ENCODE peak calls at places on chromosomes 2 and 18, in seven cellular contexts. E, G, J, H, B, A and R are unnamed samples. For H3K9me3 and H3K36me3, the result is how much of the 10 kb centered on the place peaks cover.

GRCh38 chr2:136920652-136921333 is 155.4 kb downstream of the THSD7B start:
- DNase-seq in E (no peak), G (no peak), J (no peak), H (no peak), B (no peak), A (no peak), R (no peak)

GRCh38 chr2:190763901-190764514 is 115.1 kb downstream of the NAB1 start:
- DNase-seq in E (no peak), G (no peak), J (no peak), H (no peak), B (peak), A (no peak), R (no peak)

GRCh38 chr18:39326772-39327171 is 1761.2 kb upstream of the CELF4 start:
- DNase-seq in E (no peak), G (no peak), J (no peak), H (no peak), B (no peak), A (no peak), R (no peak)

GRCh38 chr2:85265304-85265703 is 62.5 kb downstream of the TGOLN2 start:
- DNase-seq in E (no peak), G (no peak), J (no peak), H (no peak), B (no peak), A (peak), R (peak)

GRCh38 chr2:235956281-235956970 is 211.8 kb downstream of the GBX2 start:
- DNase-seq in E (no peak), G (no peak), J (no peak), H (no peak), B (no peak), A (no peak), R (no peak)

GRCh38 chr2:240619506-240620148 is 5.7 kb upstream of the GPR35 start:
- DNase-seq in E (no peak), G (no peak), J (no peak), H (no peak), B (no peak), A (peak), R (peak)

GRCh38 chr2:64987001-64987962 is 1.9 kb upstream of the SLC1A4 start:
- DNase-seq in E (peak), G (peak), J (no peak), H (no peak), B (peak), A (no peak), R (no peak)

GRCh38 chr2:39281391-39281790 is 37.6 kb upstream of the CDKL4 start:
- DNase-seq in E (no peak), G (no peak), J (no peak), H (no peak), B (no peak), A (no peak), R (no peak)

GRCh38 chr2:200351815-200352214 is 45.3 kb downstream of the SPATS2L start:
- DNase-seq in E (no peak), G (no peak), J (no peak), H (no peak), B (no peak), A (no peak), R (no peak)

GRCh38 chr2:53708988-53709387 is 58.6 kb upstream of the CHAC2 start:
- DNase-seq in E (no peak), G (no peak), J (no peak), H (no peak), B (no peak), A (no peak), R (no peak)

GRCh38 chr18:2147866-2148265 is 423.4 kb downstream of the METTL4 start:
- DNase-seq in E (peak), G (no peak), J (no peak), H (no peak), B (peak), A (peak), R (peak)

GRCh38 chr2:3343012-3343411 is 34.6 kb downstream of the EIPR1 start:
- DNase-seq in E (no peak), G (no peak), J (no peak), H (peak), B (no peak), A (no peak), R (no peak)

DNA sequence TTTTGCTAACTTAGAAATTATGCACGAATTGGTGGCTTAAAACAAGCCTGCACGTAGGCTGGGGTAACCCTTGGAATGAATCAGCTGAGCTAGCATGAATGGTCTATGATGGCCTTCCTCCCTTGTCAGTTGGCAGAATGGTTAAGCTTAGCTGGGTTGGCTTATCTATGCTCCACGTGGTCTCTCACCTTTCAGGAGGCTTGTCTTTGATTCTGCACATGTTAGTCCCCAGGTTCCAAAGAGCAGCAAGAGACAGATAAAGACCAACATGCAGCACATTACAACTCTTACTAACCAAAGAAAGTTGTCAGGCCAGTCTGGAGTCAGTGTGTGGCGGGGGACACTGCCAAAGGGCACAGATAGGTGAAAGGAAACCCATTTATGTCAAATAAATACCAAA is 700.9 kb upstream of the SYT4 start:
- DNase-seq in E (no peak), G (no peak), J (no peak), H (no peak), B (no peak), A (no peak), R (no peak)
- H3K9me3 ChIP-seq in E (under half), G (under half), J (under half), H (under half), B (under half), A (under half), R (under half)

DNA sequence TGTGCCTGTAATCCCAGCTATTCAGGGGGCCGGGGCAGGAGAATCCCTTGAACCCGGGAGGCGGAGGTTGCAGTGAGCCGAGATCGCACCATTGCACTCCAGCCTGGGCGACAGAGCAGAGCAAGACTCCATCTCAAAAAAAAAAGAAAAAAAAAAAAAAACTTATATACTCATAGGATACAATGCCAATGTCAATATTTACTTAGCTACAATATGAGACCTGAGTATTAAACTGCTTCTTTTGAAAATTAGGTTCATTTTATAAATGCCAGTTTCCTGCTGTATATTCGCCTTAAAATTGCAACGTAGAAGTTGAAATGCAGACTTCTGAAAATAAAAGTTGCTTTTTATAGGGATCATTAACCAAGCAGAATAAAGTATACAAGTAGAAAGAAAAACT is 2.3 kb downstream of the SLC35F5 start:
- DNase-seq in E (no peak), G (no peak), J (no peak), H (no peak), B (no peak), A (no peak), R (no peak)
- H3K4me3 ChIP-seq in E (peak), G (no peak), J (peak), H (no peak), B (no peak), A (peak), R (peak)

GRCh38 chr2:128108166-128108565 is 17.2 kb downstream of the UGGT1 start:
- DNase-seq in E (no peak), G (no peak), J (no peak), H (no peak), B (no peak), A (no peak), R (no peak)

GRCh38 chr2:128109243-128109642 is 18.2 kb downstream of the UGGT1 start:
- DNase-seq in E (no peak), G (no peak), J (no peak), H (no peak), B (no peak), A (no peak), R (no peak)

DNA sequence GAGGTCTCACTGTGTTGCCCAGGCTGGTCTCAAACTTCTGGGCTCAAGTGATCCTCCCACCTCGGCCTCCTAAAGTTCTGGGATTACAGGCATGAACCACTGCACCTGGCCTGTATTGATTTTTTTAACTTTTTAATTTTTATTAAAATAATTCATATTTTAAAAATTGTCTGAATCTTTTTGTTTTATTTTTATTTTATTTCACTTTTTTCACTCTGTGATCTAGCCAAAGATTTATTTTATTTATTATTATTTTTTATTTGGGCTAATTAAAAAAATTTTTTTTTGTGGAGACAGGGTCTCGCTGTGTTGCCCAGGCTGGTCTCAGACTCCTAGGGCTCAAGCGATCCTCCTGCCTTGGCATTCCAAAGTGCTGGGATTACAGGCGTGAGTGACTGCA is 14.1 kb downstream of the UGGT1 start:
- DNase-seq in E (no peak), G (no peak), J (no peak), H (no peak), B (no peak), A (no peak), R (no peak)
- H3K36me3 ChIP-seq in E (under half), G (under half), J (half or more), H (under half), B (under half), A (under half), R (half or more)

GRCh38 chr2:230787101-230787500 is 74.5 kb downstream of the CAB39 start:
- DNase-seq in E (no peak), G (no peak), J (no peak), H (no peak), B (no peak), A (no peak), R (no peak)
- H3K9me3 ChIP-seq in E (under half), G (under half), J (under half), H (under half), B (under half), A (under half), R (under half)

DNA sequence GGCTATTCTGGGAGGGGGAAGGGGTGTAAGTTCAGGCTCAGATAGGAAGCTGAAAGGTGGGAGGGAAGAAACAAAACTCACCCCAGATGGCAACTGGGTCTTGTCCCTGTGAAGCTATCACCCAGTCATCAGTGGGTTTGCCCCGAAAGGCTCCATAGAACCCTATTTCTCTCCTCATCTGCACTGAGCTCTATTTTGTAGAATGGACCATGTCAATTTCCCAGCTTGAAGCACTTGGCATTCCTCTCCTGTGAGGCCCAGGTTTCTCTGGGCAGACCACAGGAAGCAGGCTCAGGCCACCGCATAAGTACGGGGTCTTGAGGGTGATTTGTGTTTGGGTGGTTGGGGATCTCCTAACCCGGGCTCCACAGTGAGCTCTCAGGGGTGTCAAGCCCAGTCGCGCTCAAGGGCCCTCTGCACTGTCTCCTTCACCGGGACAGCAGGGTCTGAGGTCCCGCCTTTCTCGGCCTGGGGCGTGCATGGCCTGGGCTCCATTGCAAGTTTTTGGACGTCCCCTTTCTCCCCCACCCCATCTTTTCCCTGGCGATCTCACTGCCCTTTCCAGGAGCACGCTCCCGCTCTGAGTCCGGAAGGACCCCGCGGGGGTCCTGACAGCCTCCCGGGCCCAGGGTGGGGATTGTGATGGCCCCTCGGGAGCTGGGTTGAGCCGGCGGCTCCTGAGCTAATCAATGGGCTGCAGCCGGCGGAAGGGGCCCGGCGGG is 27.3 kb upstream of the NOTO start:
- DNase-seq in E (no peak), G (no peak), J (no peak), H (no peak), B (no peak), A (no peak), R (no peak)
- H3K4me3 ChIP-seq in E (no peak), G (no peak), J (no peak), H (peak), B (peak), A (peak), R (peak)